ENCODE peak calls at places on chromosome X, in eight cellular contexts. One of them, this sample, is unnamed. For H3K36me3, the result is how much of the 10 kb centered on the place peaks cover.

GRCh38 chrX:23952984-23953907 is 45.4 kb downstream of the CXorf58 start:
- DNase-seq in aorta: no peak
- DNase-seq in cardiac muscle cell: peak
- DNase-seq in H1: no peak
- DNase-seq in brain microvascular endothelial cell: no peak
- DNase-seq in CD4-positive, CD25-positive, alpha-beta regulatory T cell: peak
- DNase-seq in mucosa of descending colon: no peak
- DNase-seq in MM.1S: peak
- DNase-seq in this sample: no peak

GRCh38 chrX:9597361-9598035 is 132.6 kb downstream of the TBL1X start:
- DNase-seq in aorta: no peak
- DNase-seq in cardiac muscle cell: no peak
- DNase-seq in H1: no peak
- DNase-seq in brain microvascular endothelial cell: no peak
- DNase-seq in CD4-positive, CD25-positive, alpha-beta regulatory T cell: no peak
- DNase-seq in mucosa of descending colon: no peak
- DNase-seq in MM.1S: no peak
- DNase-seq in this sample: no peak

GRCh38 chrX:19811807-19812604 is 75.4 kb downstream of the SH3KBP1 start:
- DNase-seq in aorta: no peak
- DNase-seq in cardiac muscle cell: no peak
- DNase-seq in H1: no peak
- DNase-seq in brain microvascular endothelial cell: peak
- DNase-seq in CD4-positive, CD25-positive, alpha-beta regulatory T cell: no peak
- DNase-seq in mucosa of descending colon: no peak
- DNase-seq in MM.1S: no peak
- DNase-seq in this sample: no peak

GRCh38 chrX:49308604-49309269 is 5.3 kb downstream of the GAGE10 start:
- DNase-seq in aorta: no peak
- DNase-seq in cardiac muscle cell: no peak
- DNase-seq in H1: no peak
- DNase-seq in brain microvascular endothelial cell: no peak
- DNase-seq in CD4-positive, CD25-positive, alpha-beta regulatory T cell: no peak
- DNase-seq in mucosa of descending colon: no peak
- DNase-seq in MM.1S: no peak
- DNase-seq in this sample: no peak

GRCh38 chrX:56564921-56565861 is 1.8 kb downstream of the UBQLN2 start:
- DNase-seq in aorta: no peak
- DNase-seq in cardiac muscle cell: peak
- DNase-seq in H1: no peak
- DNase-seq in brain microvascular endothelial cell: no peak
- DNase-seq in CD4-positive, CD25-positive, alpha-beta regulatory T cell: no peak
- DNase-seq in mucosa of descending colon: no peak
- DNase-seq in MM.1S: peak
- DNase-seq in this sample: no peak

GRCh38 chrX:100643943-100644587 is at the start of gene SRPX2:
- DNase-seq in aorta: peak
- DNase-seq in cardiac muscle cell: no peak
- DNase-seq in H1: no peak
- DNase-seq in brain microvascular endothelial cell: peak
- DNase-seq in CD4-positive, CD25-positive, alpha-beta regulatory T cell: no peak
- DNase-seq in mucosa of descending colon: no peak
- DNase-seq in MM.1S: no peak
- DNase-seq in this sample: no peak

GRCh38 chrX:142637206-142637605 is 388.5 kb upstream of the SPANXN4 start:
- DNase-seq in aorta: no peak
- DNase-seq in cardiac muscle cell: no peak
- DNase-seq in H1: no peak
- DNase-seq in brain microvascular endothelial cell: no peak
- DNase-seq in CD4-positive, CD25-positive, alpha-beta regulatory T cell: no peak
- DNase-seq in mucosa of descending colon: no peak
- DNase-seq in MM.1S: no peak
- DNase-seq in this sample: no peak

GRCh38 chrX:129957241-129958099 is 25.0 kb upstream of the BCORL1 start:
- DNase-seq in aorta: peak
- DNase-seq in cardiac muscle cell: peak
- DNase-seq in H1: no peak
- DNase-seq in brain microvascular endothelial cell: no peak
- DNase-seq in CD4-positive, CD25-positive, alpha-beta regulatory T cell: peak
- DNase-seq in mucosa of descending colon: peak
- DNase-seq in MM.1S: peak
- DNase-seq in this sample: peak

GRCh38 chrX:101693476-101693875 is 33.8 kb upstream of the ARMCX2 start:
- DNase-seq in aorta: no peak
- DNase-seq in cardiac muscle cell: no peak
- DNase-seq in H1: no peak
- DNase-seq in brain microvascular endothelial cell: no peak
- DNase-seq in CD4-positive, CD25-positive, alpha-beta regulatory T cell: no peak
- DNase-seq in mucosa of descending colon: no peak
- DNase-seq in MM.1S: peak
- DNase-seq in this sample: no peak

GRCh38 chrX:65702956-65703355 is 35.5 kb downstream of the MSN start:
- DNase-seq in aorta: no peak
- DNase-seq in cardiac muscle cell: no peak
- DNase-seq in H1: no peak
- DNase-seq in brain microvascular endothelial cell: no peak
- DNase-seq in CD4-positive, CD25-positive, alpha-beta regulatory T cell: no peak
- DNase-seq in mucosa of descending colon: no peak
- DNase-seq in MM.1S: no peak
- DNase-seq in this sample: no peak

GRCh38 chrX:45515262-45516215 is 314.9 kb upstream of the DIPK2B start:
- DNase-seq in aorta: peak
- DNase-seq in cardiac muscle cell: peak
- DNase-seq in H1: no peak
- DNase-seq in brain microvascular endothelial cell: peak
- DNase-seq in CD4-positive, CD25-positive, alpha-beta regulatory T cell: no peak
- DNase-seq in mucosa of descending colon: peak
- DNase-seq in MM.1S: peak
- DNase-seq in this sample: peak

GRCh38 chrX:14039344-14039743 is 9.7 kb upstream of the GEMIN8 start:
- DNase-seq in aorta: no peak
- DNase-seq in cardiac muscle cell: peak
- DNase-seq in H1: no peak
- DNase-seq in brain microvascular endothelial cell: peak
- DNase-seq in CD4-positive, CD25-positive, alpha-beta regulatory T cell: peak
- DNase-seq in mucosa of descending colon: no peak
- DNase-seq in MM.1S: peak
- DNase-seq in this sample: no peak

GRCh38 chrX:41167888-41168287 is 82.6 kb downstream of the USP9X start:
- DNase-seq in aorta: no peak
- DNase-seq in cardiac muscle cell: no peak
- DNase-seq in H1: no peak
- DNase-seq in brain microvascular endothelial cell: no peak
- DNase-seq in CD4-positive, CD25-positive, alpha-beta regulatory T cell: no peak
- DNase-seq in mucosa of descending colon: no peak
- DNase-seq in MM.1S: no peak
- DNase-seq in this sample: no peak

DNA sequence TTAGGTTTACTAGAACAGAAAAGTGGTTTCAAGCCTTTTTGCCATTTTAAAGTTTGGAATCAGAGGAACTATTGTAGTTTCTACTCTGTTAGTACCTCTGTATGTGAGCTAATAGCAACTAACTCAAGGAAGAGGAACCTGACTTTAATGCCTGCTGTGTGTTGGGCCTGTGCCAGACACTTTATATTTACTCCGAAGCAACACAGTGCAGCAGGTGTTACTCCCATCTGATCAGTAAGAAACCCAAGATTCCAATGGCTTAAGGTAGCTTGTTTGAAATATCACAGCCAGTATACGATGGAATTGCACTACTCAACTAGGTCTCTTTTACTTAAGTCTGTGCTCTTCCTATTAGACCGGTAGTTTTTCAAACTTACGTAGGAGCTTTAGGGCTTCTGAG is 79.2 kb downstream of the USP9X start:
- DNase-seq in aorta: no peak
- DNase-seq in cardiac muscle cell: no peak
- DNase-seq in H1: no peak
- DNase-seq in brain microvascular endothelial cell: no peak
- DNase-seq in CD4-positive, CD25-positive, alpha-beta regulatory T cell: no peak
- DNase-seq in mucosa of descending colon: no peak
- DNase-seq in MM.1S: no peak
- DNase-seq in this sample: no peak
- H3K36me3 ChIP-seq in aorta: under half
- H3K36me3 ChIP-seq in cardiac muscle cell: half or more
- H3K36me3 ChIP-seq in H1: under half
- H3K36me3 ChIP-seq in brain microvascular endothelial cell: under half
- H3K36me3 ChIP-seq in CD4-positive, CD25-positive, alpha-beta regulatory T cell: under half
- H3K36me3 ChIP-seq in mucosa of descending colon: under half
- H3K36me3 ChIP-seq in MM.1S: under half
- H3K36me3 ChIP-seq in this sample: under half

GRCh38 chrX:137563681-137564651 is 2.0 kb upstream of the ZIC3 start:
- DNase-seq in aorta: no peak
- DNase-seq in cardiac muscle cell: no peak
- DNase-seq in H1: no peak
- DNase-seq in brain microvascular endothelial cell: no peak
- DNase-seq in CD4-positive, CD25-positive, alpha-beta regulatory T cell: no peak
- DNase-seq in mucosa of descending colon: no peak
- DNase-seq in MM.1S: no peak
- DNase-seq in this sample: no peak

GRCh38 chrX:137567474-137568232 is 1.7 kb downstream of the ZIC3 start:
- DNase-seq in aorta: no peak
- DNase-seq in cardiac muscle cell: no peak
- DNase-seq in H1: no peak
- DNase-seq in brain microvascular endothelial cell: no peak
- DNase-seq in CD4-positive, CD25-positive, alpha-beta regulatory T cell: no peak
- DNase-seq in mucosa of descending colon: no peak
- DNase-seq in MM.1S: no peak
- DNase-seq in this sample: no peak

GRCh38 chrX:137566746-137567473 is 983 bp downstream of the ZIC3 start:
- DNase-seq in aorta: no peak
- DNase-seq in cardiac muscle cell: peak
- DNase-seq in H1: no peak
- DNase-seq in brain microvascular endothelial cell: no peak
- DNase-seq in CD4-positive, CD25-positive, alpha-beta regulatory T cell: no peak
- DNase-seq in mucosa of descending colon: no peak
- DNase-seq in MM.1S: no peak
- DNase-seq in this sample: no peak

GRCh38 chrX:137565318-137565904 is 516 bp upstream of the ZIC3 start:
- DNase-seq in aorta: no peak
- DNase-seq in cardiac muscle cell: peak
- DNase-seq in H1: no peak
- DNase-seq in brain microvascular endothelial cell: no peak
- DNase-seq in CD4-positive, CD25-positive, alpha-beta regulatory T cell: no peak
- DNase-seq in mucosa of descending colon: no peak
- DNase-seq in MM.1S: no peak
- DNase-seq in this sample: no peak

GRCh38 chrX:137565921-137566745 is at the start of gene ZIC3:
- DNase-seq in aorta: peak
- DNase-seq in cardiac muscle cell: peak
- DNase-seq in H1: no peak
- DNase-seq in brain microvascular endothelial cell: peak
- DNase-seq in CD4-positive, CD25-positive, alpha-beta regulatory T cell: no peak
- DNase-seq in mucosa of descending colon: peak
- DNase-seq in MM.1S: no peak
- DNase-seq in this sample: peak
- H3K4me3 ChIP-seq in aorta: peak
- H3K4me3 ChIP-seq in cardiac muscle cell: peak
- H3K4me3 ChIP-seq in H1: peak
- H3K4me3 ChIP-seq in brain microvascular endothelial cell: peak
- H3K4me3 ChIP-seq in CD4-positive, CD25-positive, alpha-beta regulatory T cell: no peak
- H3K4me3 ChIP-seq in mucosa of descending colon: no peak
- H3K4me3 ChIP-seq in MM.1S: no peak
- H3K4me3 ChIP-seq in this sample: peak

GRCh38 chrX:78106651-78106986 is 2.6 kb downstream of the PGK1 start:
- DNase-seq in aorta: no peak
- DNase-seq in cardiac muscle cell: no peak
- DNase-seq in H1: no peak
- DNase-seq in brain microvascular endothelial cell: no peak
- DNase-seq in CD4-positive, CD25-positive, alpha-beta regulatory T cell: no peak
- DNase-seq in mucosa of descending colon: no peak
- DNase-seq in MM.1S: no peak
- DNase-seq in this sample: no peak
- H3K36me3 ChIP-seq in aorta: under half
- H3K36me3 ChIP-seq in cardiac muscle cell: under half
- H3K36me3 ChIP-seq in H1: under half
- H3K36me3 ChIP-seq in brain microvascular endothelial cell: under half
- H3K36me3 ChIP-seq in CD4-positive, CD25-positive, alpha-beta regulatory T cell: under half
- H3K36me3 ChIP-seq in mucosa of descending colon: under half
- H3K36me3 ChIP-seq in MM.1S: under half
- H3K36me3 ChIP-seq in this sample: under half

GRCh38 chrX:40104649-40105015 is 6.9 kb upstream of the BCOR start:
- DNase-seq in aorta: peak
- DNase-seq in cardiac muscle cell: peak
- DNase-seq in H1: no peak
- DNase-seq in brain microvascular endothelial cell: no peak
- DNase-seq in CD4-positive, CD25-positive, alpha-beta regulatory T cell: no peak
- DNase-seq in mucosa of descending colon: no peak
- DNase-seq in MM.1S: peak
- DNase-seq in this sample: peak

GRCh38 chrX:40105791-40106676 is 8.3 kb upstream of the BCOR start:
- DNase-seq in aorta: peak
- DNase-seq in cardiac muscle cell: peak
- DNase-seq in H1: no peak
- DNase-seq in brain microvascular endothelial cell: no peak
- DNase-seq in CD4-positive, CD25-positive, alpha-beta regulatory T cell: peak
- DNase-seq in mucosa of descending colon: peak
- DNase-seq in MM.1S: peak
- DNase-seq in this sample: peak

GRCh38 chrX:40102393-40103381 is 4.9 kb upstream of the BCOR start:
- DNase-seq in aorta: no peak
- DNase-seq in cardiac muscle cell: peak
- DNase-seq in H1: no peak
- DNase-seq in brain microvascular endothelial cell: no peak
- DNase-seq in CD4-positive, CD25-positive, alpha-beta regulatory T cell: no peak
- DNase-seq in mucosa of descending colon: no peak
- DNase-seq in MM.1S: no peak
- DNase-seq in this sample: no peak

GRCh38 chrX:40105016-40105790 is 7.4 kb upstream of the BCOR start:
- DNase-seq in aorta: peak
- DNase-seq in cardiac muscle cell: peak
- DNase-seq in H1: no peak
- DNase-seq in brain microvascular endothelial cell: no peak
- DNase-seq in CD4-positive, CD25-positive, alpha-beta regulatory T cell: no peak
- DNase-seq in mucosa of descending colon: peak
- DNase-seq in MM.1S: peak
- DNase-seq in this sample: peak

GRCh38 chrX:40103565-40104323 is 6.0 kb upstream of the BCOR start:
- DNase-seq in aorta: no peak
- DNase-seq in cardiac muscle cell: no peak
- DNase-seq in H1: no peak
- DNase-seq in brain microvascular endothelial cell: no peak
- DNase-seq in CD4-positive, CD25-positive, alpha-beta regulatory T cell: no peak
- DNase-seq in mucosa of descending colon: no peak
- DNase-seq in MM.1S: no peak
- DNase-seq in this sample: no peak
- H3K4me3 ChIP-seq in aorta: no peak
- H3K4me3 ChIP-seq in cardiac muscle cell: peak
- H3K4me3 ChIP-seq in H1: peak
- H3K4me3 ChIP-seq in brain microvascular endothelial cell: no peak
- H3K4me3 ChIP-seq in CD4-positive, CD25-positive, alpha-beta regulatory T cell: no peak
- H3K4me3 ChIP-seq in mucosa of descending colon: no peak
- H3K4me3 ChIP-seq in MM.1S: no peak
- H3K4me3 ChIP-seq in this sample: peak